ENCODE peak calls at places on chromosomes 11 and 22, in five cellular contexts. Q, Z, D, F and X are unnamed samples.

GRCh38 chr11:103602846-103603245 is 433.6 kb upstream of the DDI1 start:
- DNase-seq in Z (no peak), D (no peak), F (no peak), Q (no peak), X (no peak)

GRCh38 chr11:66369073-66369894 is 2.3 kb downstream of the SLC29A2 start:
- DNase-seq in Z (no peak), Q (no peak), D (no peak), F (no peak), X (no peak)

GRCh38 chr11:58575377-58576020 is at the start of gene LPXN:
- DNase-seq in D (no peak), F (peak), Q (peak), Z (no peak), X (no peak)

GRCh38 chr22:27512283-27512761 is 289.2 kb downstream of the MN1 start:
- DNase-seq in D (no peak), Z (peak), F (peak), Q (peak), X (no peak)

GRCh38 chr22:33957086-33957485 is 36.8 kb upstream of the LARGE1 start:
- DNase-seq in F (no peak), Q (no peak), Z (no peak), D (no peak), X (no peak)

GRCh38 chr22:37932821-37933578 is 20.4 kb downstream of the C22orf23 start:
- DNase-seq in Q (no peak), D (no peak), F (no peak), Z (no peak), X (no peak)

GRCh38 chr11:70433038-70433437 is 34.7 kb downstream of the CTTN start:
- DNase-seq in D (no peak), Q (no peak), F (no peak), Z (no peak), X (no peak)

GRCh38 chr22:45263790-45264269 is 20.9 kb upstream of the UPK3A start:
- DNase-seq in Q (peak), D (no peak), Z (peak), F (peak), X (peak)

GRCh38 chr22:36343070-36343719 is 44.6 kb downstream of the MYH9 start:
- DNase-seq in F (no peak), D (no peak), Z (no peak), Q (no peak), X (no peak)

GRCh38 chr11:32852142-32852541 is 22.4 kb downstream of the PRRG4 start:
- DNase-seq in F (peak), Q (peak), D (peak), Z (no peak), X (no peak)

GRCh38 chr11:772429-773390 is 4.6 kb downstream of the GATD1 start:
- DNase-seq in Q (no peak), F (no peak), D (no peak), Z (no peak), X (no peak)

GRCh38 chr11:44615041-44615513 is 49.6 kb downstream of the CD82 start:
- DNase-seq in F (no peak), Q (no peak), Z (no peak), D (no peak), X (no peak)

GRCh38 chr11:64951529-64951928 is 15.8 kb upstream of the GPHA2 start:
- DNase-seq in F (no peak), Q (no peak), Z (no peak), D (no peak), X (no peak)

GRCh38 chr11:117020287-117020686 is 77.9 kb downstream of the SIK3 start:
- DNase-seq in Q (no peak), F (no peak), D (no peak), Z (no peak), X (no peak)

GRCh38 chr22:40070701-40071100 is 75.9 kb downstream of the FAM83F start:
- DNase-seq in F (peak), Q (peak), Z (no peak), D (no peak), X (no peak)

GRCh38 chr11:15800121-15800800 is 556.1 kb downstream of the SOX6 start:
- DNase-seq in F (peak), Z (peak), Q (peak), D (no peak), X (no peak)

GRCh38 chr11:17601206-17602075 is 54.4 kb downstream of the OTOG start:
- DNase-seq in D (peak), Q (no peak), F (no peak), Z (no peak), X (no peak)

GRCh38 chr11:129937592-129938238 is 42.3 kb upstream of the NFRKB start:
- DNase-seq in F (no peak), Q (no peak), Z (no peak), D (no peak), X (no peak)

GRCh38 chr11:18566406-18566805 is 22.1 kb downstream of the UEVLD start:
- DNase-seq in Q (no peak), D (no peak), F (no peak), Z (no peak), X (no peak)

GRCh38 chr11:86214710-86215109 is 29.8 kb upstream of the EED start:
- DNase-seq in Q (no peak), Z (no peak), D (no peak), F (no peak), X (no peak)
- TF ChIP-seq CTCF in Q (peak), Z (no peak), D (no peak), F (no peak), X (no peak)

GRCh38 chr22:20111689-20112622 is 3.9 kb upstream of the RANBP1 start:
- DNase-seq in Z (no peak), F (no peak), D (no peak), Q (no peak), X (no peak)

GRCh38 chr22:20110359-20110985 is 5.4 kb upstream of the RANBP1 start:
- DNase-seq in F (no peak), Z (no peak), D (no peak), Q (no peak), X (no peak)

GRCh38 chr22:20112623-20113511 is 3.0 kb upstream of the RANBP1 start:
- DNase-seq in D (no peak), Q (no peak), Z (no peak), F (no peak), X (no peak)

GRCh38 chr22:20109411-20110358 is 6.2 kb upstream of the RANBP1 start:
- DNase-seq in D (no peak), Q (no peak), F (no peak), Z (no peak), X (no peak)

DNA sequence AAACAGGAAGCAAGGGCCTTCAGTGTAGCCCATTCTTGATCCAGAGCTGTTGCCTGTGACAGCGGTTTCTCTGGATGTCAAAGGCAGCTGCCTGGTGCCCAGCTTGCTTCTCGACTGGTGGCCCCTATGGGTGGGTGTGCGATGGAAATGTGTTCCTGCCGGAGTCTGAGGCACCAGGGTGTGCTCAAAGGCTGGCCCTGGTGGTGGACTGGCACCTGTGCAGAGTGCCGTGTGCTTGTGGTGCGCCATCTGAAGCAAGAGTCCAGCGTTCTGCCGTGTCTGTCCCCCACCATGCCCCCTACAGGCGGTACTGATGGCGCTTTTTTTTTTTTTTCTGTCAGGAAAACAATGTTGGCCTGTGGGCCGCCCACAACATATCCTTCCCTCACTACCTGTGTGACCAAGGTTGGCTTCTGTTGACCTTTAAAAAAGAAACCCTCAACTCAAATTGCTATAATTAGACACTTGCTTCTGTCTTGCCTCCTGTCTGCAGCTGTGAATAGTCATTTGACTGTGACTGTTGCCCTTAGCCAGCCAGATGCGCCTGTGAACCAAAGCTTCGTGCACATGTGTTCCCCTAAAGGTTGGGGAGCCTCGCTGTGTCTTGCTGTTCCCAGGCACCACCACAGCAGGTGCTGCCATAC is 4.7 kb upstream of the RANBP1 start:
- DNase-seq in Q (peak), D (no peak), Z (no peak), F (peak), X (no peak)
- TF ChIP-seq CTCF in Q (peak), D (no peak), Z (peak), F (peak), X (peak)

GRCh38 chr11:8932564-8933180 is at the start of gene C11orf16:
- DNase-seq in Z (no peak), F (no peak), Q (no peak), D (no peak), X (no peak)

GRCh38 chr11:8937159-8937558 is 4.4 kb upstream of the C11orf16 start:
- DNase-seq in Q (no peak), F (no peak), D (no peak), Z (no peak), X (no peak)

GRCh38 chr11:8930456-8931175 is 2.1 kb downstream of the C11orf16 start:
- DNase-seq in D (no peak), Q (no peak), Z (no peak), F (no peak), X (no peak)

GRCh38 chr11:8934735-8935478 is 2.2 kb upstream of the C11orf16 start:
- DNase-seq in Z (no peak), F (peak), D (no peak), Q (peak), X (no peak)

GRCh38 chr11:8933931-8934330 is 1.2 kb upstream of the C11orf16 start:
- DNase-seq in Z (no peak), D (no peak), Q (no peak), F (no peak), X (no peak)
- TF ChIP-seq CTCF in Z (no peak), D (no peak), Q (peak), F (no peak), X (peak)

GRCh38 chr11:126973051-126973450 is 27.5 kb downstream of the KIRREL3 start:
- DNase-seq in Z (no peak), F (no peak), Q (no peak), D (no peak), X (no peak)

GRCh38 chr11:126965331-126965730 is 35.2 kb downstream of the KIRREL3 start:
- DNase-seq in Z (no peak), F (no peak), D (no peak), Q (no peak), X (no peak)

GRCh38 chr11:126968915-126969314 is 31.7 kb downstream of the KIRREL3 start:
- DNase-seq in Q (no peak), Z (no peak), D (no peak), F (no peak), X (no peak)

GRCh38 chr11:126971305-126971704 is 29.3 kb downstream of the KIRREL3 start:
- DNase-seq in F (no peak), Z (no peak), Q (no peak), D (no peak), X (no peak)

GRCh38 chr11:126969865-126970479 is 30.6 kb downstream of the KIRREL3 start:
- DNase-seq in D (no peak), Z (no peak), Q (peak), F (peak), X (no peak)
- TF ChIP-seq CTCF in D (no peak), Z (no peak), Q (peak), F (peak), X (peak)

DNA sequence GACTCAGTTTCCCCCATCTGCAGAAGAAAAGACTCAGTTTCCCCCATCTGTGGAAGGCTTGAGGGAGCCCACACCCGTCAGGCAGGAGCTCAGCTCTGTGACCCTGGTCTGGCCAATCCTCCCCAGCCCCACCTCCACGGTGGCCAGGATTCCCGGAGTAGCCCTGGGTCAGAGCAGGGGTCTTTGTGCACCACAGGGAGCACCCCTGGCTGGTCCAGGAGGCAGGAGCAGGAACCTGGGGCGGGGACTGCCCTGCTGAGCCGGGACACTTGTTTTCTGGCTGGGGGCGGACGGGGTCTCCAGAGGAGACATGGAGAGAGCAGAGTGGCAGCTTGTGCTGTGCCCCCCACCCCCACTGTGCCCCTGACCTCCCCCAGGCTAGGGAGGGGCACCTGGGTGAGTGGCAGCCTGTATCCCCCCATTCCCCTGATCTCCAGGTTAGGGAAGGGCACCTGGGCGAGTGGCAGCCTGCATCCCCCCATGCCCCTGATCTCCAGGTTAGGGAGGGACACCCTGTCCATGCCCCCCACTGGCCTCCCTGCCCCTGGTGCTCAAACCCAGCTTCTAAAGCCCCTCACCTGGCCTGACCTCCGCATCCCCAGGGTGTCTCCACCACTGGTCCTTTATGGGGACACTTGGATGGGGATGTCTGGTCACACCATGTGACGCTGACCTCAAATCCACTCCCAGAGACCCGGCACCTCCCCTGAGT is 18.8 kb downstream of the IL17REL start:
- DNase-seq in F (no peak), D (no peak), Q (no peak), Z (peak), X (no peak)
- TF ChIP-seq CTCF in F (no peak), D (no peak), Q (no peak), Z (no peak), X (no peak)

DNA sequence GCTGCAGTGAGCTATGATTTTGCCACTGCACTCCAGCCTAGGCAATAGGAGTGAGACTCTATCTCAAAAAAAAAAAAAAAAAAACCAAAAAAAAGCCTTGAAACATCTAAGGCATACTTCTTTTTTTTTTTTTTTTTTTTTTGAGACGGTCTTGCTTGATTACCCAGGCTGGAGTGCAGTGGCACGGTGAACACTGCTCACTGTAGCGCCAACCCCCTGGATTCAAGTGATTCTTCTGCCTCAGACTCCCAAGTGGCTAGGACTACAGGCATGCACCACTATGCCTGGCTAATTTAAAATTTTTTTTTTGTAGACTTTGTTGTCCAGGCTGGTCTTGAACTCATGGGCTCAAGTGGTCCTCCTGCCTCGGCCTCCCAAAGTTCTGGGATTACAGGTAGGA is 19.5 kb downstream of the ARFGAP3 start:
- DNase-seq in D (no peak), Q (no peak), Z (no peak), F (no peak), X (no peak)
- TF ChIP-seq CTCF in D (no peak), Q (no peak), Z (no peak), F (no peak), X (no peak)

GRCh38 chr11:107123022-107123421 is 104.7 kb upstream of the GUCY1A2 start:
- DNase-seq in F (peak), Z (no peak), D (no peak), Q (no peak), X (no peak)
- TF ChIP-seq CTCF in F (peak), Z (no peak), D (no peak), Q (no peak), X (no peak)

GRCh38 chr11:134048028-134048427 is 20.8 kb upstream of the JAM3 start:
- DNase-seq in F (no peak), Q (no peak), D (no peak), Z (peak), X (no peak)
- TF ChIP-seq CTCF in F (no peak), Q (no peak), D (no peak), Z (no peak), X (no peak)

DNA sequence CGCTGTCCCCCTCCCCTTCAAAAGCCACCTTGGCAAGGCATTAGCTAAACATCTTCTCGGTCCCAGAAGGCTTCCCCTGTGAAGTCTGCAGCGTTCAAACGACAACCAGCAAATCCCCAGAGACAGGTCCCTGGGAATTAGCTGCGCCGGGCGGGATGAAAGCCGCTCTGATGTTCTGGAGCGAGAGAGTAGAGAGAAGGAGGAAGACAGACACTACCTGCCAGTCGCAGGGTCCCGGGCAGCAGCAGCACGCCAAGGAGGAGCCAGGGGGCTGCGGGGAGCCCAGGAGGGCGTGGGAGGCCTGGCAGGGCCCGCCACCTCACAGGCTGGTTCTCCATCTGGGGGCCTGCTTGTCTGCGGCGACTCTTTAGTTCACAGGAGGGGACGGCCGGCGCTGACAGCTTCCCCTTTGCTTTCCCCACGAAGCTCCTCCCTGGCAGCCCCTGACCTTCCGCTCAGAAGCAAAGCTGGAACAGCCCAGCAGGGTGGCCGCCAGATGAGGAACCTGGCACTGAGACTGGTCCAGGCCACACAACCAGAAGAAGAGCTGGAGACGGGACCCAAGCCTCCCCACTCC is at the start of gene NFAM1:
- DNase-seq in D (no peak), Q (no peak), Z (peak), F (no peak), X (no peak)
- TF ChIP-seq CTCF in D (no peak), Q (no peak), Z (no peak), F (no peak), X (no peak)

DNA sequence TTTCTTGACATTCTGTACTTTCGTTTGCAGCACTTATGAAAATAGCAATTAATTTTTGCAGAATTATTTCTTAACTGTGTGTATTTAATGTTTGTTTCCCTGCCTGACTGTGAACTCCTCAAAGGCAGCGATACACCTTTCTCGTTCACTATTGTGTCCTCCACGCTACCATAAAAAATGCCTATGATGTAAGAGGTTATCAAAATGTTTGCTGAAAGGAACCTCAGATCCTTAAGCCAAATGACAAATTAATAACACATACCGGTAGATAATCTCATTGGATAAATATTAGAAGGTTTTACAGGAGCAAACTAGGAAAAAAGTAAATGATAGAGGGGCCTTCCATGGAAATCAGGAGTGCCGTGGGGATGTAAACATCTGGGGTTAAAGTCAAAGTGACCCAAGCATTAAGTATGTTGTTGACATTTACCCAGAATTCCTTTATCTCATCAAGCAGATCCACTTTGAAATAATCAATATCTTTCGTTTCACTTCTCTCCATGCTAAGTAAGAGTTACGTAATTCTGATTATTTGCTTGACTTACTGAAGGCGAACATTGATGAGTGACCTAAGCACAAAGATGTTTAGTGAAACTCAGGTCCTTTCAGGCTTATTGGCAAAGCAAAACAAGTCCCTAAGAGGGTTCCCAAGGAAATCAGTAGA is 2.6 kb upstream of the OOSP3 start:
- DNase-seq in D (no peak), F (no peak), Q (no peak), Z (no peak), X (no peak)
- TF ChIP-seq CTCF in D (no peak), F (no peak), Q (no peak), Z (no peak), X (no peak)